ENCODE peak calls at places on chromosomes 2 and 18, in eight cellular contexts. One of them, this sample, is unnamed.

GRCh38 chr2:113240915-113241911 is 37.5 kb downstream of the PAX8 start:
- DNase-seq in A549: peak
- DNase-seq in astrocyte of the cerebellum: peak
- DNase-seq in GM10248: no peak
- DNase-seq in CD4-positive, alpha-beta T cell: no peak
- DNase-seq in upper lobe of left lung: peak
- DNase-seq in MM.1S: no peak
- DNase-seq in PC-3: peak
- DNase-seq in this sample: no peak

GRCh38 chr2:172098650-172099471 is 3.8 kb downstream of the DLX2 start:
- DNase-seq in A549: peak
- DNase-seq in astrocyte of the cerebellum: no peak
- DNase-seq in GM10248: peak
- DNase-seq in CD4-positive, alpha-beta T cell: no peak
- DNase-seq in upper lobe of left lung: peak
- DNase-seq in MM.1S: no peak
- DNase-seq in PC-3: peak
- DNase-seq in this sample: no peak

GRCh38 chr18:60372598-60372997 is at the start of gene MC4R:
- DNase-seq in A549: peak
- DNase-seq in astrocyte of the cerebellum: peak
- DNase-seq in GM10248: no peak
- DNase-seq in CD4-positive, alpha-beta T cell: no peak
- DNase-seq in upper lobe of left lung: no peak
- DNase-seq in MM.1S: no peak
- DNase-seq in PC-3: peak
- DNase-seq in this sample: no peak

GRCh38 chr2:55157474-55157884 is 74.6 kb downstream of the CLHC1 start:
- DNase-seq in A549: no peak
- DNase-seq in astrocyte of the cerebellum: no peak
- DNase-seq in GM10248: no peak
- DNase-seq in CD4-positive, alpha-beta T cell: no peak
- DNase-seq in upper lobe of left lung: no peak
- DNase-seq in MM.1S: no peak
- DNase-seq in PC-3: peak
- DNase-seq in this sample: no peak

GRCh38 chr2:203811491-203812221 is 55.9 kb upstream of the CTLA4 start:
- DNase-seq in A549: peak
- DNase-seq in astrocyte of the cerebellum: peak
- DNase-seq in GM10248: no peak
- DNase-seq in CD4-positive, alpha-beta T cell: peak
- DNase-seq in upper lobe of left lung: no peak
- DNase-seq in MM.1S: peak
- DNase-seq in PC-3: peak
- DNase-seq in this sample: no peak

GRCh38 chr2:182522930-182523541 is 96.2 kb upstream of the PDE1A start:
- DNase-seq in A549: no peak
- DNase-seq in astrocyte of the cerebellum: peak
- DNase-seq in GM10248: no peak
- DNase-seq in CD4-positive, alpha-beta T cell: no peak
- DNase-seq in upper lobe of left lung: no peak
- DNase-seq in MM.1S: no peak
- DNase-seq in PC-3: no peak
- DNase-seq in this sample: no peak

GRCh38 chr2:133326651-133327397 is 241.4 kb downstream of the NCKAP5 start:
- DNase-seq in A549: peak
- DNase-seq in astrocyte of the cerebellum: no peak
- DNase-seq in GM10248: no peak
- DNase-seq in CD4-positive, alpha-beta T cell: no peak
- DNase-seq in upper lobe of left lung: no peak
- DNase-seq in MM.1S: no peak
- DNase-seq in PC-3: peak
- DNase-seq in this sample: no peak

GRCh38 chr18:75923169-75923568 is 495.7 kb upstream of the SMIM21 start:
- DNase-seq in A549: peak
- DNase-seq in astrocyte of the cerebellum: peak
- DNase-seq in GM10248: no peak
- DNase-seq in CD4-positive, alpha-beta T cell: no peak
- DNase-seq in upper lobe of left lung: no peak
- DNase-seq in MM.1S: no peak
- DNase-seq in PC-3: peak
- DNase-seq in this sample: no peak

GRCh38 chr18:74468547-74469014 is 11.5 kb upstream of the DIPK1C start:
- DNase-seq in A549: no peak
- DNase-seq in astrocyte of the cerebellum: peak
- DNase-seq in GM10248: no peak
- DNase-seq in CD4-positive, alpha-beta T cell: no peak
- DNase-seq in upper lobe of left lung: no peak
- DNase-seq in MM.1S: no peak
- DNase-seq in PC-3: peak
- DNase-seq in this sample: no peak

GRCh38 chr2:237441605-237442004 is 27.6 kb upstream of the COL6A3 start:
- DNase-seq in A549: no peak
- DNase-seq in astrocyte of the cerebellum: peak
- DNase-seq in GM10248: no peak
- DNase-seq in CD4-positive, alpha-beta T cell: no peak
- DNase-seq in upper lobe of left lung: no peak
- DNase-seq in MM.1S: no peak
- DNase-seq in PC-3: no peak
- DNase-seq in this sample: no peak

GRCh38 chr2:161373939-161374338 is 42.2 kb upstream of the TBR1 start:
- DNase-seq in A549: no peak
- DNase-seq in astrocyte of the cerebellum: no peak
- DNase-seq in GM10248: no peak
- DNase-seq in CD4-positive, alpha-beta T cell: no peak
- DNase-seq in upper lobe of left lung: no peak
- DNase-seq in MM.1S: no peak
- DNase-seq in PC-3: no peak
- DNase-seq in this sample: no peak

GRCh38 chr2:121562269-121563176 is 31.8 kb downstream of the RNU4ATAC start:
- DNase-seq in A549: no peak
- DNase-seq in astrocyte of the cerebellum: no peak
- DNase-seq in GM10248: peak
- DNase-seq in CD4-positive, alpha-beta T cell: no peak
- DNase-seq in upper lobe of left lung: no peak
- DNase-seq in MM.1S: no peak
- DNase-seq in PC-3: no peak
- DNase-seq in this sample: no peak

GRCh38 chr2:127049927-127050802 is 56.8 kb downstream of the BIN1 start:
- DNase-seq in A549: peak
- DNase-seq in astrocyte of the cerebellum: no peak
- DNase-seq in GM10248: peak
- DNase-seq in CD4-positive, alpha-beta T cell: peak
- DNase-seq in upper lobe of left lung: peak
- DNase-seq in MM.1S: peak
- DNase-seq in PC-3: peak
- DNase-seq in this sample: peak

GRCh38 chr2:218961229-218961628 is 1.8 kb downstream of the CDK5R2 start:
- DNase-seq in A549: no peak
- DNase-seq in astrocyte of the cerebellum: no peak
- DNase-seq in GM10248: no peak
- DNase-seq in CD4-positive, alpha-beta T cell: no peak
- DNase-seq in upper lobe of left lung: no peak
- DNase-seq in MM.1S: no peak
- DNase-seq in PC-3: no peak
- DNase-seq in this sample: no peak

GRCh38 chr2:218959141-218959731 is at the start of gene CDK5R2:
- DNase-seq in A549: peak
- DNase-seq in astrocyte of the cerebellum: peak
- DNase-seq in GM10248: peak
- DNase-seq in CD4-positive, alpha-beta T cell: peak
- DNase-seq in upper lobe of left lung: peak
- DNase-seq in MM.1S: peak
- DNase-seq in PC-3: peak
- DNase-seq in this sample: peak

GRCh38 chr2:218960196-218961165 is 1.0 kb downstream of the CDK5R2 start:
- DNase-seq in A549: no peak
- DNase-seq in astrocyte of the cerebellum: no peak
- DNase-seq in GM10248: no peak
- DNase-seq in CD4-positive, alpha-beta T cell: no peak
- DNase-seq in upper lobe of left lung: peak
- DNase-seq in MM.1S: no peak
- DNase-seq in PC-3: no peak
- DNase-seq in this sample: no peak

GRCh38 chr2:218958276-218958675 is 1.2 kb upstream of the CDK5R2 start:
- DNase-seq in A549: no peak
- DNase-seq in astrocyte of the cerebellum: no peak
- DNase-seq in GM10248: no peak
- DNase-seq in CD4-positive, alpha-beta T cell: no peak
- DNase-seq in upper lobe of left lung: no peak
- DNase-seq in MM.1S: no peak
- DNase-seq in PC-3: no peak
- DNase-seq in this sample: no peak

GRCh38 chr2:218959761-218960195 is 312 bp downstream of the CDK5R2 start:
- DNase-seq in A549: no peak
- DNase-seq in astrocyte of the cerebellum: no peak
- DNase-seq in GM10248: peak
- DNase-seq in CD4-positive, alpha-beta T cell: no peak
- DNase-seq in upper lobe of left lung: no peak
- DNase-seq in MM.1S: no peak
- DNase-seq in PC-3: no peak
- DNase-seq in this sample: no peak
- TF ChIP-seq CTCF in A549: no peak
- TF ChIP-seq CTCF in astrocyte of the cerebellum: no peak
- TF ChIP-seq CTCF in GM10248: no peak
- TF ChIP-seq CTCF in CD4-positive, alpha-beta T cell: no peak
- TF ChIP-seq CTCF in upper lobe of left lung: no peak
- TF ChIP-seq CTCF in MM.1S: no peak
- TF ChIP-seq CTCF in PC-3: no peak
- TF ChIP-seq CTCF in this sample: no peak

GRCh38 chr2:218293715-218294429 is 1.6 kb upstream of the TMBIM1 start:
- DNase-seq in A549: no peak
- DNase-seq in astrocyte of the cerebellum: no peak
- DNase-seq in GM10248: no peak
- DNase-seq in CD4-positive, alpha-beta T cell: no peak
- DNase-seq in upper lobe of left lung: no peak
- DNase-seq in MM.1S: no peak
- DNase-seq in PC-3: no peak
- DNase-seq in this sample: no peak

GRCh38 chr2:218292700-218293014 is 354 bp upstream of the TMBIM1 start:
- DNase-seq in A549: no peak
- DNase-seq in astrocyte of the cerebellum: no peak
- DNase-seq in GM10248: no peak
- DNase-seq in CD4-positive, alpha-beta T cell: no peak
- DNase-seq in upper lobe of left lung: no peak
- DNase-seq in MM.1S: no peak
- DNase-seq in PC-3: no peak
- DNase-seq in this sample: no peak

GRCh38 chr2:218291318-218291933 is 877 bp downstream of the TMBIM1 start:
- DNase-seq in A549: no peak
- DNase-seq in astrocyte of the cerebellum: no peak
- DNase-seq in GM10248: no peak
- DNase-seq in CD4-positive, alpha-beta T cell: no peak
- DNase-seq in upper lobe of left lung: no peak
- DNase-seq in MM.1S: no peak
- DNase-seq in PC-3: no peak
- DNase-seq in this sample: no peak

GRCh38 chr2:218290316-218291261 is 1.7 kb downstream of the TMBIM1 start:
- DNase-seq in A549: no peak
- DNase-seq in astrocyte of the cerebellum: no peak
- DNase-seq in GM10248: peak
- DNase-seq in CD4-positive, alpha-beta T cell: peak
- DNase-seq in upper lobe of left lung: no peak
- DNase-seq in MM.1S: peak
- DNase-seq in PC-3: no peak
- DNase-seq in this sample: peak

DNA sequence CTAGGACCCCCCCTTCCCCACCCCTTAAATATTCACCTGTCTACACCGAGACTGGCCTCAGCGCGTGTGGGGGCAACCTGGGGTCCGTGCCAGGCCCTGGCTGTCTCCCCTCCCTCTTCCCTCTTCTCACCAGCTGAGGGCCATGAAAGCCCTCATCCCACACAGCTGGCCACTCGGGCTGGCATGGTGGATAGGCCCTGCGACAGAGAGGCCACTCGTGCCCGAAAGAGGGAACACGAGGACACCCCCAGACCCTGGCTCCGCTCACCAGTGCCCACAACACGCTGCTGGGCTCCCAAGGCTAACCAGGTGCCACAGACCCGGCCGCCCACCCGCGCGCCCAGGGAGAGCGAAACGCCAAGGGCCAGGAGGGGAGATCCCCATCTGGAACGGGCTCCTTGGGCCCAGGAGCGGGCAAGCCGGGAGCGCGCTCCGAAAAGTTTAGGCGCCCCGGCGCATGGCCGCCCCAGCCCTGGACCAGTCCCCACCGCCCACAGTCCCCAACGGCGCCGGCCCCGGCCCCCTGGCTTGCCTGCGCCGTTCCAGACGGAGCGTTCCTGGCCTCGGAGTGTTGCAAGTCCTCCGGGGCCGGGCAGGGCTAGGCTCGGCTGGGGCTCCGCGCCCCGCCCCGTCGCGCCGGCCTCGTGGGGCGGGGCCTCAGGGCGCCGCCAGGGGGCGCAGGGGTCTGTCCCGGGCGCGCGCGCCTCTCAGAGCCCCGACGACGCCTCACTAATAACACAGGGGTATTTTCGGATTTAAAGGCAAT is at the start of gene TMBIM1:
- DNase-seq in A549: peak
- DNase-seq in astrocyte of the cerebellum: no peak
- DNase-seq in GM10248: peak
- DNase-seq in CD4-positive, alpha-beta T cell: peak
- DNase-seq in upper lobe of left lung: peak
- DNase-seq in MM.1S: peak
- DNase-seq in PC-3: peak
- DNase-seq in this sample: peak
- TF ChIP-seq CTCF in A549: peak
- TF ChIP-seq CTCF in astrocyte of the cerebellum: peak
- TF ChIP-seq CTCF in GM10248: peak
- TF ChIP-seq CTCF in CD4-positive, alpha-beta T cell: peak
- TF ChIP-seq CTCF in upper lobe of left lung: peak
- TF ChIP-seq CTCF in MM.1S: peak
- TF ChIP-seq CTCF in PC-3: peak
- TF ChIP-seq CTCF in this sample: peak

GRCh38 chr18:51727780-51728179 is 530.3 kb upstream of the MEX3C start:
- DNase-seq in A549: no peak
- DNase-seq in astrocyte of the cerebellum: no peak
- DNase-seq in GM10248: peak
- DNase-seq in CD4-positive, alpha-beta T cell: no peak
- DNase-seq in upper lobe of left lung: no peak
- DNase-seq in MM.1S: peak
- DNase-seq in PC-3: no peak
- DNase-seq in this sample: no peak
- TF ChIP-seq CTCF in A549: no peak
- TF ChIP-seq CTCF in astrocyte of the cerebellum: no peak
- TF ChIP-seq CTCF in GM10248: no peak
- TF ChIP-seq CTCF in CD4-positive, alpha-beta T cell: no peak
- TF ChIP-seq CTCF in upper lobe of left lung: no peak
- TF ChIP-seq CTCF in MM.1S: no peak
- TF ChIP-seq CTCF in PC-3: no peak
- TF ChIP-seq CTCF in this sample: no peak

GRCh38 chr2:24463271-24463670 is 27.8 kb upstream of the NCOA1 start:
- DNase-seq in A549: no peak
- DNase-seq in astrocyte of the cerebellum: no peak
- DNase-seq in GM10248: no peak
- DNase-seq in CD4-positive, alpha-beta T cell: no peak
- DNase-seq in upper lobe of left lung: no peak
- DNase-seq in MM.1S: no peak
- DNase-seq in PC-3: peak
- DNase-seq in this sample: no peak
- TF ChIP-seq CTCF in A549: no peak
- TF ChIP-seq CTCF in astrocyte of the cerebellum: no peak
- TF ChIP-seq CTCF in GM10248: no peak
- TF ChIP-seq CTCF in CD4-positive, alpha-beta T cell: no peak
- TF ChIP-seq CTCF in upper lobe of left lung: no peak
- TF ChIP-seq CTCF in MM.1S: no peak
- TF ChIP-seq CTCF in PC-3: no peak
- TF ChIP-seq CTCF in this sample: no peak

This sample was measured in activated B cell treated with CpG ODN at 0.5 μM for 24 hours.